ENCODE peak calls at places on chromosome 4, in eight cellular contexts. R, E, G, L, N, A, C and V are unnamed samples.

GRCh38 chr4:24979554-24979953 is 51.2 kb downstream of the LGI2 start:
- DNase-seq in G (no peak), N (no peak), A (no peak), E (peak; percentile 32), R (peak; percentile 58), L (peak; percentile 57), C (no peak), V (peak; percentile 96)

GRCh38 chr4:54227261-54228063 is 1.6 kb upstream of the PDGFRA start:
- DNase-seq in N (peak; percentile 17), G (peak; percentile 52), E (peak; percentile 62), A (no peak), R (peak; percentile 86), L (peak; percentile 81), C (no peak), V (peak; percentile 26)

GRCh38 chr4:152100378-152101201 is 339.8 kb upstream of the GATB start:
- DNase-seq in G (no peak), L (no peak), A (no peak), E (peak; percentile 15), C (no peak), R (no peak), N (no peak), V (peak; percentile 59)

GRCh38 chr4:3831529-3832150 is 65.5 kb downstream of the ADRA2C start:
- DNase-seq in E (no peak), L (no peak), C (no peak), G (no peak), N (no peak), A (no peak), R (no peak), V (no peak)

GRCh38 chr4:138627096-138627495 is 384.9 kb upstream of the SLC7A11 start:
- DNase-seq in R (peak; percentile 14), C (no peak), A (no peak), N (no peak), G (no peak), L (peak; percentile 49), E (peak; percentile 8), V (no peak)

GRCh38 chr4:95728145-95728544 is 111.7 kb upstream of the PDHA2 start:
- DNase-seq in N (no peak), L (no peak), R (peak; percentile 83), A (no peak), G (no peak), C (no peak), E (peak; percentile 75), V (no peak)

GRCh38 chr4:1613099-1613495 is 71.0 kb downstream of the FAM53A start:
- DNase-seq in A (no peak), E (no peak), C (no peak), G (no peak), R (no peak), N (no peak), L (no peak), V (no peak)

GRCh38 chr4:15786743-15787142 is 8.6 kb downstream of the CD38 start:
- DNase-seq in R (no peak), C (no peak), L (no peak), E (no peak), G (no peak), N (no peak), A (no peak), V (no peak)

GRCh38 chr4:104404384-104404783 is 90.3 kb downstream of the CXXC4 start:
- DNase-seq in G (no peak), E (no peak), C (no peak), L (no peak), N (no peak), A (no peak), R (no peak), V (no peak)

GRCh38 chr4:36532670-36533373 is 251.4 kb downstream of the DTHD1 start:
- DNase-seq in E (no peak), A (no peak), N (no peak), G (no peak), L (no peak), R (no peak), C (no peak), V (no peak)

GRCh38 chr4:128571747-128572146 is 237.8 kb upstream of the JADE1 start:
- DNase-seq in N (no peak), C (no peak), L (peak; percentile 93), A (no peak), R (peak; percentile 97), E (peak; percentile 94), G (no peak), V (peak; percentile 94)

GRCh38 chr4:147824884-147825283 is 93.0 kb downstream of the ARHGAP10 start:
- DNase-seq in C (no peak), L (no peak), R (no peak), G (no peak), E (no peak), A (no peak), N (no peak), V (no peak)